ENCODE peak calls at places on chromosome 17, in seven cellular contexts. F, Z, A, T, W, L and I are unnamed samples.

GRCh38 chr17:70968302-70968701 is 799.0 kb downstream of the KCNJ2 start:
- DNase-seq in L (no peak), Z (no peak), F (no peak), W (no peak), A (no peak), T (peak), I (peak)

GRCh38 chr17:42125565-42125964 is 3.0 kb downstream of the HSPB9 start:
- DNase-seq in Z (no peak), F (no peak), T (no peak), W (no peak), L (no peak), A (no peak), I (no peak)

GRCh38 chr17:4940625-4941021 is 555 bp downstream of the RNF167 start:
- DNase-seq in F (no peak), A (no peak), W (peak), Z (peak), T (no peak), L (no peak), I (no peak)

GRCh38 chr17:79944251-79944812 is 91.3 kb downstream of the TBC1D16 start:
- DNase-seq in L (peak), T (no peak), A (no peak), F (peak), Z (peak), W (no peak), I (no peak)

GRCh38 chr17:80599546-80600305 is 55.1 kb downstream of the RPTOR start:
- DNase-seq in W (no peak), L (no peak), Z (no peak), A (peak), T (no peak), F (no peak), I (no peak)

GRCh38 chr17:18944646-18945045 is 7.3 kb upstream of the SLC5A10 start:
- DNase-seq in F (no peak), L (no peak), Z (no peak), W (no peak), T (no peak), A (no peak), I (no peak)

GRCh38 chr17:59330314-59330942 is 1.0 kb upstream of the YPEL2 start:
- DNase-seq in F (peak), T (no peak), A (no peak), W (peak), L (peak), Z (no peak), I (no peak)

GRCh38 chr17:15966183-15966878 is 21.4 kb downstream of the ADORA2B start:
- DNase-seq in F (no peak), A (no peak), Z (no peak), W (no peak), T (no peak), L (no peak), I (no peak)

GRCh38 chr17:61593404-61593803 is 2.4 kb upstream of the NACA2 start:
- DNase-seq in W (no peak), L (no peak), T (peak), Z (no peak), A (peak), F (no peak), I (peak)